ENCODE peak calls at places on chromosomes 3 and 15, in seven cellular contexts. One of them, this sample, is unnamed.

GRCh38 chr3:34973586-34973985 is 665.7 kb upstream of the ARPP21 start:
- DNase-seq in SK-N-SH: no peak
- DNase-seq in K562: no peak
- DNase-seq in HCT116: no peak
- DNase-seq in H1: no peak
- DNase-seq in GM12878: no peak
- DNase-seq in HepG2: no peak
- DNase-seq in this sample: no peak

GRCh38 chr15:77160562-77161481 is 89.9 kb upstream of the TSPAN3 start:
- DNase-seq in HepG2: peak; percentile 81
- DNase-seq in K562: no peak
- DNase-seq in GM12878: no peak
- DNase-seq in H1: no peak
- DNase-seq in SK-N-SH: no peak
- DNase-seq in HCT116: peak; percentile 26
- DNase-seq in this sample: no peak

GRCh38 chr3:135134717-135135116 is 339.7 kb downstream of the EPHB1 start:
- DNase-seq in K562: no peak
- DNase-seq in HepG2: no peak
- DNase-seq in GM12878: no peak
- DNase-seq in SK-N-SH: no peak
- DNase-seq in HCT116: no peak
- DNase-seq in H1: no peak
- DNase-seq in this sample: no peak

GRCh38 chr15:59339252-59339672 is 33.4 kb downstream of the MYO1E start:
- DNase-seq in HCT116: no peak
- DNase-seq in H1: no peak
- DNase-seq in GM12878: no peak
- DNase-seq in SK-N-SH: no peak
- DNase-seq in HepG2: peak; percentile 90
- DNase-seq in K562: no peak
- DNase-seq in this sample: no peak

GRCh38 chr3:50274371-50275104 is 4.3 kb upstream of the LSMEM2 start:
- DNase-seq in H1: no peak
- DNase-seq in HCT116: no peak
- DNase-seq in HepG2: peak; percentile 60
- DNase-seq in K562: peak; percentile 65
- DNase-seq in GM12878: no peak
- DNase-seq in SK-N-SH: peak; percentile 83
- DNase-seq in this sample: peak; percentile 73

GRCh38 chr3:119579366-119580147 is at the start of gene ADPRH:
- DNase-seq in HCT116: peak; percentile 27
- DNase-seq in SK-N-SH: peak; percentile 77
- DNase-seq in H1: no peak
- DNase-seq in HepG2: no peak
- DNase-seq in K562: peak; percentile 70
- DNase-seq in GM12878: no peak
- DNase-seq in this sample: peak; percentile 60

GRCh38 chr3:167887096-167887495 is 151.6 kb downstream of the SERPINI1 start:
- DNase-seq in HepG2: peak; percentile 23
- DNase-seq in H1: no peak
- DNase-seq in SK-N-SH: no peak
- DNase-seq in K562: no peak
- DNase-seq in GM12878: no peak
- DNase-seq in HCT116: no peak
- DNase-seq in this sample: no peak

GRCh38 chr3:182455011-182455410 is 338.3 kb upstream of the ATP11B start:
- DNase-seq in SK-N-SH: no peak
- DNase-seq in HCT116: no peak
- DNase-seq in K562: no peak
- DNase-seq in GM12878: no peak
- DNase-seq in H1: no peak
- DNase-seq in HepG2: no peak
- DNase-seq in this sample: no peak

GRCh38 chr15:31483053-31483923 is 156.7 kb downstream of the KLF13 start:
- DNase-seq in K562: no peak
- DNase-seq in HCT116: no peak
- DNase-seq in SK-N-SH: no peak
- DNase-seq in HepG2: no peak
- DNase-seq in GM12878: no peak
- DNase-seq in H1: no peak
- DNase-seq in this sample: no peak

GRCh38 chr15:73927003-73927475 is 777 bp downstream of the LOXL1 start:
- DNase-seq in H1: no peak
- DNase-seq in GM12878: no peak
- DNase-seq in K562: peak; percentile 23
- DNase-seq in HCT116: peak; percentile 6
- DNase-seq in SK-N-SH: no peak
- DNase-seq in HepG2: no peak
- DNase-seq in this sample: no peak

GRCh38 chr15:39061952-39062464 is 497.4 kb upstream of the RASGRP1 start:
- DNase-seq in HepG2: no peak
- DNase-seq in HCT116: no peak
- DNase-seq in SK-N-SH: no peak
- DNase-seq in GM12878: no peak
- DNase-seq in K562: no peak
- DNase-seq in H1: peak; percentile 5
- DNase-seq in this sample: no peak

GRCh38 chr3:190533511-190534282 is 19.8 kb downstream of the IL1RAP start:
- DNase-seq in HepG2: no peak
- DNase-seq in SK-N-SH: no peak
- DNase-seq in GM12878: no peak
- DNase-seq in K562: no peak
- DNase-seq in HCT116: no peak
- DNase-seq in H1: no peak
- DNase-seq in this sample: no peak

GRCh38 chr15:78714890-78715289 is 73.9 kb upstream of the CHRNB4 start:
- DNase-seq in HCT116: no peak
- DNase-seq in K562: no peak
- DNase-seq in SK-N-SH: no peak
- DNase-seq in H1: no peak
- DNase-seq in HepG2: peak; percentile 38
- DNase-seq in GM12878: no peak
- DNase-seq in this sample: no peak

GRCh38 chr3:138383715-138384114 is 35.3 kb downstream of the MRAS start:
- DNase-seq in GM12878: no peak
- DNase-seq in H1: no peak
- DNase-seq in HCT116: no peak
- DNase-seq in HepG2: no peak
- DNase-seq in SK-N-SH: no peak
- DNase-seq in K562: no peak
- DNase-seq in this sample: no peak

GRCh38 chr3:153313307-153313945 is 151.4 kb downstream of the RAP2B start:
- DNase-seq in K562: no peak
- DNase-seq in SK-N-SH: peak; percentile 12
- DNase-seq in HCT116: no peak
- DNase-seq in HepG2: no peak
- DNase-seq in GM12878: no peak
- DNase-seq in H1: no peak
- DNase-seq in this sample: no peak

GRCh38 chr3:177792363-177793030 is 595.2 kb upstream of the TBL1XR1 start:
- DNase-seq in K562: no peak
- DNase-seq in GM12878: no peak
- DNase-seq in HepG2: no peak
- DNase-seq in H1: no peak
- DNase-seq in SK-N-SH: no peak
- DNase-seq in HCT116: no peak
- DNase-seq in this sample: no peak

GRCh38 chr15:99476413-99477222 is 89.2 kb upstream of the MEF2A start:
- DNase-seq in K562: no peak
- DNase-seq in HepG2: peak; percentile 73
- DNase-seq in H1: no peak
- DNase-seq in HCT116: no peak
- DNase-seq in GM12878: no peak
- DNase-seq in SK-N-SH: peak; percentile 78
- DNase-seq in this sample: no peak

GRCh38 chr3:38558864-38559263 is 62.7 kb downstream of the EXOG start:
- DNase-seq in HCT116: no peak
- DNase-seq in GM12878: no peak
- DNase-seq in SK-N-SH: no peak
- DNase-seq in K562: no peak
- DNase-seq in HepG2: no peak
- DNase-seq in H1: no peak
- DNase-seq in this sample: no peak

GRCh38 chr3:189372205-189372764 is 200.5 kb downstream of the TPRG1 start:
- DNase-seq in HepG2: no peak
- DNase-seq in HCT116: no peak
- DNase-seq in GM12878: no peak
- DNase-seq in H1: no peak
- DNase-seq in SK-N-SH: no peak
- DNase-seq in K562: no peak
- DNase-seq in this sample: no peak

GRCh38 chr3:52232279-52233107 is 6.5 kb downstream of the TWF2 start:
- DNase-seq in K562: no peak
- DNase-seq in SK-N-SH: no peak
- DNase-seq in HepG2: no peak
- DNase-seq in GM12878: no peak
- DNase-seq in HCT116: no peak
- DNase-seq in H1: no peak
- DNase-seq in this sample: no peak
- H3K4me3 ChIP-seq in K562: no peak overlapping the region
- H3K4me3 ChIP-seq in SK-N-SH: no peak overlapping the region
- H3K4me3 ChIP-seq in HepG2: no peak overlapping the region
- H3K4me3 ChIP-seq in GM12878: no peak overlapping the region
- H3K4me3 ChIP-seq in HCT116: no peak overlapping the region
- H3K4me3 ChIP-seq in H1: no peak overlapping the region
- H3K4me3 ChIP-seq in this sample: no peak overlapping the region

GRCh38 chr3:143331336-143331735 is 211.8 kb downstream of the CHST2 start:
- DNase-seq in K562: no peak
- DNase-seq in HCT116: no peak
- DNase-seq in HepG2: no peak
- DNase-seq in GM12878: no peak
- DNase-seq in H1: no peak
- DNase-seq in SK-N-SH: no peak
- DNase-seq in this sample: no peak

GRCh38 chr3:143327388-143327787 is 207.8 kb downstream of the CHST2 start:
- DNase-seq in SK-N-SH: no peak
- DNase-seq in GM12878: no peak
- DNase-seq in HCT116: no peak
- DNase-seq in HepG2: no peak
- DNase-seq in K562: no peak
- DNase-seq in H1: no peak
- DNase-seq in this sample: no peak

GRCh38 chr3:143328459-143328858 is 208.9 kb downstream of the CHST2 start:
- DNase-seq in K562: peak; percentile 22
- DNase-seq in HepG2: no peak
- DNase-seq in H1: no peak
- DNase-seq in SK-N-SH: no peak
- DNase-seq in HCT116: no peak
- DNase-seq in GM12878: no peak
- DNase-seq in this sample: no peak

GRCh38 chr3:143330316-143330868 is 210.8 kb downstream of the CHST2 start:
- DNase-seq in HepG2: no peak
- DNase-seq in GM12878: no peak
- DNase-seq in H1: no peak
- DNase-seq in K562: no peak
- DNase-seq in HCT116: no peak
- DNase-seq in SK-N-SH: no peak
- DNase-seq in this sample: no peak

GRCh38 chr3:143329567-143330164 is 210.1 kb downstream of the CHST2 start:
- DNase-seq in SK-N-SH: peak; percentile 8
- DNase-seq in K562: no peak
- DNase-seq in H1: no peak
- DNase-seq in HepG2: peak; percentile 3
- DNase-seq in GM12878: no peak
- DNase-seq in HCT116: no peak
- DNase-seq in this sample: no peak
- H3K9ac ChIP-seq in SK-N-SH: no peak overlapping the region
- H3K9ac ChIP-seq in K562: no peak overlapping the region
- H3K9ac ChIP-seq in H1: no peak overlapping the region
- H3K9ac ChIP-seq in HepG2: no peak overlapping the region
- H3K9ac ChIP-seq in GM12878: no peak overlapping the region
- H3K9ac ChIP-seq in HCT116: no peak overlapping the region
- H3K9ac ChIP-seq in this sample: no peak overlapping the region

DNA sequence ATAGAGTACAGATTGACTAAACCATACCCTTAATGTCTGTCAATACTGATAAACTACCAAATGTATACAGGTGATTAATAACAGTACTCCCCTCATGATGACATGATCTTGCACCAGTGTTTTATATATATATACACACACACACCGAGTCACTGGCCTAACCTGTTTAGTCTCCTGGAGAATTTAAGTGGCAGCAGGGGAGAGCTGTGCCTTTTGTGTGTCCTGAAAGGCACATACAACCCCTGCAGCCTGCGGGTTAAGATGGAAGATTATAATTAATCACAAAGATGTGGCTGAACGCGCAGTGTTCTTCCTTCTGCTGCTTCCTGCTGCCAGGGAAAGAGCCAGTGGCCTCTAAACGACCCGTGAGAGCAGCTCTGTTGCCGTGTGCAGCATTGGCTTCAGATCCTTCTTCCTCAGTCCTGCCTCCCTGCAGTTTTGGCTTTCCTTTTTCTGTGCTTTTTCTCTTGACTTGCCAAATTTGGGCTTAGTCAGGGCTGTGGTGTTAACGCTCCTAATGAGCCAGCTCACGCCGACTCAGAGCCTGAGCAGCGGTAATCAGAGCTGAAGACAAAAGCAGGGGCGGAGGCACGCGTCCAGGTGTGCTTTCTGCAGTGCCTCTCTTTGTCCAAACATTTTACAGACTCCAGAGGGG is 42.5 kb upstream of the UBE3A start:
- DNase-seq in SK-N-SH: peak; percentile 36
- DNase-seq in HepG2: no peak
- DNase-seq in H1: peak; percentile 65
- DNase-seq in GM12878: no peak
- DNase-seq in K562: no peak
- DNase-seq in HCT116: no peak
- DNase-seq in this sample: peak; percentile 20
- TF ChIP-seq YY1 in SK-N-SH: no peak
- TF ChIP-seq YY1 in HepG2: no peak
- TF ChIP-seq YY1 in H1: no peak
- TF ChIP-seq YY1 in GM12878: no peak
- TF ChIP-seq YY1 in K562: no peak
- TF ChIP-seq YY1 in HCT116: no peak
- TF ChIP-seq YY1 in this sample: no peak

GRCh38 chr3:99877180-99877579 is 59.5 kb downstream of the CMSS1 start:
- DNase-seq in HepG2: no peak
- DNase-seq in SK-N-SH: no peak
- DNase-seq in HCT116: no peak
- DNase-seq in GM12878: no peak
- DNase-seq in K562: no peak
- DNase-seq in H1: no peak
- DNase-seq in this sample: no peak

GRCh38 chr3:99879275-99879674 is 61.6 kb downstream of the CMSS1 start:
- DNase-seq in GM12878: no peak
- DNase-seq in HepG2: no peak
- DNase-seq in SK-N-SH: no peak
- DNase-seq in H1: no peak
- DNase-seq in HCT116: no peak
- DNase-seq in K562: no peak
- DNase-seq in this sample: no peak

GRCh38 chr3:99875573-99875924 is 57.9 kb downstream of the CMSS1 start:
- DNase-seq in HepG2: peak; percentile 39
- DNase-seq in HCT116: no peak
- DNase-seq in H1: no peak
- DNase-seq in SK-N-SH: peak; percentile 43
- DNase-seq in GM12878: no peak
- DNase-seq in K562: peak; percentile 13
- DNase-seq in this sample: no peak

GRCh38 chr3:99878005-99878404 is 60.3 kb downstream of the CMSS1 start:
- DNase-seq in GM12878: no peak
- DNase-seq in HCT116: peak; percentile 51
- DNase-seq in HepG2: peak; percentile 67
- DNase-seq in H1: no peak
- DNase-seq in SK-N-SH: no peak
- DNase-seq in K562: peak; percentile 32
- DNase-seq in this sample: no peak

GRCh38 chr3:99875925-99876781 is 58.5 kb downstream of the CMSS1 start:
- DNase-seq in H1: peak; percentile 71
- DNase-seq in K562: peak; percentile 65
- DNase-seq in GM12878: no peak
- DNase-seq in SK-N-SH: peak; percentile 88
- DNase-seq in HCT116: no peak
- DNase-seq in HepG2: peak; percentile 74
- DNase-seq in this sample: peak; percentile 70
- H3K4me3 ChIP-seq in H1: peak overlapping the region; percentile 25
- H3K4me3 ChIP-seq in K562: peak overlapping the region; percentile 54
- H3K4me3 ChIP-seq in GM12878: peak overlapping the region; percentile 88
- H3K4me3 ChIP-seq in SK-N-SH: peak overlapping the region; percentile 83
- H3K4me3 ChIP-seq in HCT116: no peak overlapping the region
- H3K4me3 ChIP-seq in HepG2: peak overlapping the region; percentile 73
- H3K4me3 ChIP-seq in this sample: peak overlapping the region; percentile 41